ENCODE peak calls at places on chromosome 13, in five cellular contexts. P is CD4-positive, alpha-beta memory T cell; B is uterus; K is breast epithelium; L is body of pancreas. Y is an unnamed sample.
A peak's percentile ranks its signal among the peaks of the same experiment; 100 is the strongest.

GRCh38 chr13:106418556-106418955 is 116.9 kb downstream of the EFNB2 start:
- DNase-seq in P (no peak), B (no peak), K (no peak), L (no peak), Y (no peak)

GRCh38 chr13:113001251-113002140 is 32.5 kb downstream of the MCF2L start:
- DNase-seq in P (no peak), L (peak; percentile 78), B (no peak), K (no peak), Y (no peak)

GRCh38 chr13:90070362-90070761 is 1277.1 kb upstream of the MIR17HG start:
- DNase-seq in K (no peak), P (no peak), B (no peak), L (no peak), Y (no peak)

GRCh38 chr13:51229141-51229540 is 6.9 kb downstream of the FAM124A start:
- DNase-seq in B (no peak), L (no peak), K (no peak), P (no peak), Y (no peak)

GRCh38 chr13:81171065-81171647 is 830.2 kb upstream of the SPRY2 start:
- DNase-seq in P (no peak), L (no peak), B (no peak), K (no peak), Y (no peak)

GRCh38 chr13:60369242-60369641 is 27.8 kb upstream of the TDRD3 start:
- DNase-seq in K (no peak), L (no peak), B (no peak), P (no peak), Y (no peak)

GRCh38 chr13:49569993-49570689 is 15.2 kb downstream of the RCBTB1 start:
- DNase-seq in B (no peak), K (no peak), P (peak; percentile 24), L (no peak), Y (no peak)

GRCh38 chr13:36880961-36881360 is 39.1 kb downstream of the SMAD9 start:
- DNase-seq in K (no peak), L (no peak), B (no peak), P (no peak), Y (no peak)

GRCh38 chr13:46489586-46490023 is 63.4 kb upstream of the LRCH1 start:
- DNase-seq in B (no peak), P (no peak), K (no peak), L (no peak), Y (no peak)

GRCh38 chr13:51632643-51633357 is 48.5 kb downstream of the WDFY2 start:
- DNase-seq in B (no peak), L (peak; percentile 28), K (peak; percentile 34), P (no peak), Y (no peak)

GRCh38 chr13:26061947-26062346 is 10.1 kb upstream of the SHISA2 start:
- DNase-seq in K (no peak), B (no peak), P (no peak), L (no peak), Y (no peak)

GRCh38 chr13:33676045-33676699 is 141.8 kb upstream of the RFC3 start:
- DNase-seq in L (peak; percentile 74), P (no peak), K (no peak), B (no peak), Y (no peak)

GRCh38 chr13:25902946-25903345 is 148.9 kb downstream of the SHISA2 start:
- DNase-seq in K (no peak), B (no peak), P (peak; percentile 29), L (no peak), Y (no peak)

GRCh38 chr13:111899714-111900389 is 167.1 kb upstream of the SOX1 start:
- DNase-seq in L (no peak), B (no peak), P (no peak), K (no peak), Y (no peak)

GRCh38 chr13:113862766-113863510 is 938 bp downstream of the GAS6 start:
- DNase-seq in P (no peak), B (peak; percentile 59), L (peak; percentile 64), K (peak; percentile 72), Y (no peak)

GRCh38 chr13:106683179-106683578 is 115.2 kb upstream of the ARGLU1 start:
- DNase-seq in P (no peak), L (no peak), B (no peak), K (no peak), Y (no peak)

GRCh38 chr13:99351772-99352171 is 44.6 kb upstream of the GPR183 start:
- DNase-seq in K (no peak), P (peak; percentile 78), L (no peak), B (no peak), Y (no peak)

GRCh38 chr13:23652909-23653726 is 82.9 kb downstream of the TNFRSF19 start:
- DNase-seq in K (no peak), L (no peak), B (no peak), P (no peak), Y (no peak)

GRCh38 chr13:98459721-98460370 is 117.1 kb downstream of the STK24 start:
- DNase-seq in L (no peak), P (no peak), B (no peak), K (no peak), Y (no peak)

GRCh38 chr13:94672400-94672799 is 39.9 kb downstream of the SOX21 start:
- DNase-seq in K (no peak), B (no peak), P (no peak), L (no peak), Y (no peak)

GRCh38 chr13:28819046-28819747 is 942 bp upstream of the MTUS2 start:
- DNase-seq in B (no peak), L (no peak), K (no peak), P (no peak), Y (no peak)
- H3K4me3 ChIP-seq in B (no peak overlapping the region), L (no peak overlapping the region), K (no peak overlapping the region), P (no peak overlapping the region), Y (no peak overlapping the region)

DNA sequence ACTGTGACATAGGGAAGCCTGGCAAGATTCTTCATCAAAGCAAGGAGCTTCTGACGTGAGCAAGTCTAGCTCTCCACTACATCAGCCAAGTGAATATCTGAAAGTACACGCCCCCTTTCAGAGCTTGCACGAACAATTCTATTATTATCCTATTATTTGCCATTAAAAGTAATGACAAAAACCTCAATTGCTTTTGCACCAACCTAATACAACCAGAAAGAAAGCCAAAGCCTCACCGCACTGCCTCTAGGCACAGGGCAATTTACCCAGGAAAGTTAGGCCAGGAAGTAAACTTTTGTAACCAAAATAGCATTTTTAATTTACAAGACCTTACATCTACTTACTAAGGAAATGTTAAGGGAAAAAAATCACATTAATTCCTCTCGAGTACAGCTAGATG is 41.2 kb downstream of the LATS2 start:
- DNase-seq in L (no peak), P (no peak), K (no peak), B (no peak), Y (no peak)
- H3K4me1 ChIP-seq in L (peaks cover 36% of the 10 kb centered on the region), P (no peaks in the 10 kb centered on the region), K (peaks cover 4% of the 10 kb centered on the region), B (peaks cover 6% of the 10 kb centered on the region), Y (peaks cover 3% of the 10 kb centered on the region)

DNA sequence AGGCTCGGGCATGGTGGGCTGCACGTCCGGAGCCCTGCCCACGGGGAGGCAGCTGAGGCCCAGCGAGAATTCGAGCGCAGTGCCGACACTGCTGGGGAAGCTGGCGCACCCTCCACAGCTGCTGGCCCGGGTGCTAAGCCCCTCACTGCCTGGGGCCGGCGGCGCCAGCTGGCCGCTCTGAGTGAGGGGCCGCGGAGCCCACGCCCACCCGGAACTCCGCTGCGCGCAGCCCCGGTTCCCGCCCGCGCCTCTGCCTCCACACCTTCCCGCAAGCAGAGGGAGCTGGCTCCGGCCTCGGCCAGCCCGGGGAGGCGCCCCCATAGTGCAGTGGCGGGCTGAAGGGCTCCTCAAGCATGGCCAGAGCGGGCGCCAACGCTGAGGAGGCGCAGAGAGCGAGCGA is 2080.4 kb downstream of the PCDH9 start:
- DNase-seq in L (no peak), B (no peak), K (no peak), P (no peak), Y (no peak)
- H3K4me3 ChIP-seq in L (no peak overlapping the region), B (no peak overlapping the region), K (no peak overlapping the region), P (no peak overlapping the region), Y (no peak overlapping the region)

DNA sequence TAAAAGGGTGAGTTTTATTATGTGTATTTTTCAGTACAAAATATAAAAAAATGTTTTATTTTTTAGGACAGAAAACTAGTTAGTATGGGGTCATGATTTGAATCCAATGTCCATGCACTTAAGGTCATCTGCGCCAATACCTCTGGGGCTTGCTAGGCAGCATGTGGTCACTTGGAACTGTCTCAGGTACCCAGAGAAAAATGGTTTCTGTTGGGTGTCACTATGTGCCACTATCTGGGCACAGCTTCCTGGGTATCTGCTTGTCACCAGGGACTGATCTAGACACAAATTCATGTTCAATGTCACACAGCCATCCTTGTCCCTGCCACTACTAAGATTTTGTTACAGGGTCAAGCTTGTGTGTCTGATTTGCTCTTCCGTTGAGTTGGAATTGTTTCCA is 100.4 kb downstream of the RGCC start:
- DNase-seq in K (no peak), P (no peak), L (no peak), B (no peak), Y (no peak)
- H3K4me1 ChIP-seq in K (no peaks in the 10 kb centered on the region), P (no peaks in the 10 kb centered on the region), L (no peaks in the 10 kb centered on the region), B (no peaks in the 10 kb centered on the region), Y (no peaks in the 10 kb centered on the region)

GRCh38 chr13:44433863-44434262 is 60.2 kb downstream of the SERP2 start:
- DNase-seq in B (no peak), K (no peak), L (no peak), P (no peak), Y (no peak)
- H3K4me3 ChIP-seq in B (peak overlapping the region; percentile 87), K (peak overlapping the region; percentile 58), L (no peak overlapping the region), P (no peak overlapping the region), Y (no peak overlapping the region)